ENCODE peak calls at places on chromosomes 1 and 21, in nine cellular contexts. R is NCI-H345; C is GM12865; Y is cardiac septum; W is left ventricle myocardium inferior; T is activated CD4-positive, alpha-beta T cell treated with anti-CD3 and anti-CD28 coated beads for 24 hours; P is CD4-positive, CD25-positive, alpha-beta regulatory T cell; F is stimulated activated CD4-positive, alpha-beta T cell treated with anti-CD3 and anti-CD28 coated beads, Interleukin-12 subunit alpha, Interleukin-12 subunit beta, amount 100 ng/mL, for 48 hours; V is NCI-H2081. X is an unnamed sample.

GRCh38 chr1:93964777-93965200 is 55.6 kb upstream of the GCLM start:
- DNase-seq in W (no peak), F (no peak), T (no peak), V (no peak), C (peak), Y (no peak), R (no peak), P (no peak), X (no peak)

GRCh38 chr1:3471356-3472087 is 17.1 kb downstream of the ARHGEF16 start:
- DNase-seq in T (no peak), V (no peak), W (peak), Y (no peak), R (no peak), C (no peak), P (no peak), F (no peak), X (no peak)

GRCh38 chr1:227886993-227887696 is 60.6 kb downstream of the WNT9A start:
- DNase-seq in V (no peak), R (no peak), P (peak), Y (peak), C (no peak), F (no peak), W (peak), T (no peak), X (peak)

GRCh38 chr1:84619383-84620093 is 45.3 kb upstream of the CTBS start:
- DNase-seq in R (peak), Y (no peak), W (no peak), V (peak), F (peak), T (peak), P (no peak), C (no peak), X (no peak)

GRCh38 chr1:225467193-225468020 is 39.6 kb upstream of the LBR start:
- DNase-seq in F (peak), R (no peak), P (peak), V (no peak), Y (peak), T (peak), W (peak), C (peak), X (peak)

GRCh38 chr21:20943476-20944085 is 54.6 kb upstream of the NCAM2 start:
- DNase-seq in V (no peak), C (no peak), W (no peak), P (no peak), F (no peak), R (no peak), Y (no peak), T (no peak), X (no peak)

GRCh38 chr1:5972198-5972520 is 20.1 kb downstream of the NPHP4 start:
- DNase-seq in T (no peak), V (no peak), F (no peak), Y (peak), W (no peak), C (no peak), P (no peak), R (no peak), X (peak)

GRCh38 chr1:63732666-63733065 is 41.2 kb upstream of the ROR1 start:
- DNase-seq in C (no peak), W (no peak), Y (no peak), V (no peak), R (no peak), F (no peak), P (no peak), T (no peak), X (no peak)

GRCh38 chr1:245201201-245201600 is 46.4 kb downstream of the KIF26B start:
- DNase-seq in P (no peak), R (no peak), Y (no peak), F (no peak), V (no peak), T (no peak), C (no peak), W (no peak), X (no peak)

GRCh38 chr1:61672376-61672775 is 52.6 kb downstream of the TM2D1 start:
- DNase-seq in R (no peak), Y (no peak), C (no peak), P (no peak), W (no peak), V (no peak), T (no peak), F (no peak), X (no peak)

GRCh38 chr21:39461419-39461818 is 9.6 kb downstream of the SH3BGR start:
- DNase-seq in T (no peak), Y (no peak), C (peak), F (no peak), P (no peak), V (no peak), R (no peak), W (no peak), X (no peak)

GRCh38 chr1:21586222-21586621 is 77.0 kb downstream of the ALPL start:
- DNase-seq in T (no peak), C (no peak), F (no peak), Y (no peak), V (no peak), P (no peak), W (no peak), R (no peak), X (no peak)

GRCh38 chr1:38154089-38154470 is 107.5 kb upstream of the POU3F1 start:
- DNase-seq in Y (no peak), V (no peak), P (no peak), F (no peak), C (no peak), R (no peak), W (no peak), T (no peak), X (no peak)

GRCh38 chr1:246632584-246633168 is 66.4 kb downstream of the CNST start:
- DNase-seq in W (no peak), C (no peak), V (no peak), R (no peak), P (no peak), F (no peak), T (no peak), Y (no peak), X (no peak)

X was measured in mesenteric fat pad.